ENCODE peak calls at places on chromosomes 3 and 15, in five cellular contexts. D is fibroblast of the aortic adventitia, J is HL-60, U is A549, R is tibial nerve. L is an unnamed sample.

GRCh38 chr3:192419312-192419711 is 308.0 kb downstream of the FGF12 start:
- DNase-seq in D (no peak), J (no peak), U (no peak), R (no peak), L (no peak)

GRCh38 chr3:84891851-84892250 is 66.9 kb upstream of the CADM2 start:
- DNase-seq in D (no peak), J (no peak), U (no peak), R (no peak), L (no peak)

GRCh38 chr15:53576841-53577240 is 182.6 kb downstream of the WDR72 start:
- DNase-seq in D (no peak), J (no peak), U (no peak), R (no peak), L (no peak)

GRCh38 chr15:81880833-81881232 is 165.0 kb downstream of the MEX3B start:
- DNase-seq in D (no peak), J (no peak), U (no peak), R (no peak), L (no peak)

GRCh38 chr15:91348812-91349500 is 248.9 kb downstream of the SV2B start:
- DNase-seq in D (peak), J (peak), U (no peak), R (no peak), L (no peak)

GRCh38 chr15:80375968-80376891 is 28.0 kb upstream of the ARNT2 start:
- DNase-seq in D (no peak), J (no peak), U (no peak), R (no peak), L (no peak)

GRCh38 chr3:164208026-164208425 is 870.3 kb downstream of the SI start:
- DNase-seq in D (peak), J (no peak), U (no peak), R (no peak), L (no peak)

GRCh38 chr3:30597131-30597768 is 9.2 kb upstream of the TGFBR2 start:
- DNase-seq in D (peak), J (no peak), U (peak), R (no peak), L (peak)

GRCh38 chr3:110519066-110519465 is 552.5 kb upstream of the NECTIN3 start:
- DNase-seq in D (peak), J (no peak), U (no peak), R (no peak), L (no peak)

GRCh38 chr3:131178710-131179375 is 152.2 kb downstream of the NEK11 start:
- DNase-seq in D (no peak), J (no peak), U (no peak), R (no peak), L (no peak)

GRCh38 chr3:102682761-102683160 is 247.9 kb downstream of the ZPLD1 start:
- DNase-seq in D (no peak), J (no peak), U (no peak), R (no peak), L (no peak)

GRCh38 chr3:184727357-184728060 is 15.6 kb upstream of the MAGEF1 start:
- DNase-seq in D (peak), J (no peak), U (peak), R (peak), L (peak)

GRCh38 chr3:31918179-31919165 is 62.6 kb downstream of the OSBPL10 start:
- DNase-seq in D (no peak), J (no peak), U (no peak), R (no peak), L (peak)

GRCh38 chr3:99534951-99535704 is 103.3 kb upstream of the COL8A1 start:
- DNase-seq in D (peak), J (no peak), U (no peak), R (no peak), L (peak)

GRCh38 chr3:69458798-69459197 is 72.9 kb upstream of the FRMD4B start:
- DNase-seq in D (no peak), J (no peak), U (no peak), R (no peak), L (no peak)

L was measured in adipocyte.